ENCODE peak calls at places on chromosomes 3 and 15, in seven cellular contexts. J is uterus, Y is suprapubic skin, U is mammary epithelial cell, T is HCT116, Q is choroid plexus epithelial cell, I is lower lobe of right lung. V is an unnamed sample.

GRCh38 chr3:70386043-70386442 is 73.6 kb upstream of the MDFIC2 start:
- DNase-seq in T (no peak), U (no peak), J (no peak), I (no peak), Q (no peak), Y (no peak), V (no peak)

GRCh38 chr3:94500146-94500545 is 437.3 kb downstream of the NSUN3 start:
- DNase-seq in U (no peak), T (no peak), I (no peak), Q (no peak), Y (no peak), J (no peak), V (no peak)

GRCh38 chr3:123365450-123366143 is 83.3 kb downstream of the ADCY5 start:
- DNase-seq in J (no peak), Y (no peak), U (peak; percentile 22), I (no peak), Q (peak; percentile 37), T (peak; percentile 33), V (peak; percentile 20)

GRCh38 chr3:66501483-66502266 is 853 bp upstream of the LRIG1 start:
- DNase-seq in I (no peak), Q (no peak), J (no peak), T (no peak), U (no peak), Y (no peak), V (no peak)

GRCh38 chr3:32934150-32934742 is 17.2 kb upstream of the CCR4 start:
- DNase-seq in Y (no peak), I (no peak), T (peak; percentile 12), J (no peak), U (no peak), Q (peak; percentile 41), V (peak; percentile 46)

GRCh38 chr15:77311618-77312398 is 108.1 kb downstream of the PEAK1 start:
- DNase-seq in Q (no peak), I (no peak), U (peak; percentile 39), Y (no peak), J (no peak), T (no peak), V (peak; percentile 21)

GRCh38 chr3:184781801-184782200 is 30.2 kb upstream of the VPS8 start:
- DNase-seq in Q (no peak), J (no peak), T (no peak), I (no peak), U (no peak), Y (no peak), V (no peak)

GRCh38 chr3:14424711-14425573 is 22.5 kb downstream of the SLC6A6 start:
- DNase-seq in I (peak; percentile 63), Q (no peak), T (no peak), J (no peak), U (no peak), Y (no peak), V (no peak)

GRCh38 chr3:120767106-120767505 is 24.6 kb downstream of the GTF2E1 start:
- DNase-seq in U (no peak), I (no peak), Q (peak; percentile 71), J (no peak), Y (no peak), T (no peak), V (no peak)
- TF ChIP-seq CTCF in U (no peak), I (no peak), Q (no peak), J (no peak), Y (no peak), T (no peak), V (no peak)

DNA sequence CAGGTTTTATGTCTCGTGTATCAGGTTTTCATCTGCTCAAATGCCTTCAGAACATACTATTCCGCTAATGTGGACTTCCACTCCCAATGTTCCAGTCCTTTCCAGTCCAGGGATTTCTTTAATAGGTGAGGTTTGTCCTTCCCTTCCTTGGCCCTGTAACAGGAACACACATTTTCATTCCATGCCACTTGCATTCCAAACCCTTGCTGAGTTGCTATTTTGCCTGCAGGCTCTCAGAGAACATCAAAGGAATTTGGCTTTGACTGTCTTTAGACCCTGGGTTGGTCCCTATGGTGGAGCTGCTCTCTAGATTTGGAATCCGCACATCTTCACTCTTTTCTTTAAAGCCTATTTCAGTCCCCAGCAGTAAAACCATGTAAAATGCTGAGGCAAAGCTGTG is 12.3 kb upstream of the ALCAM start:
- DNase-seq in J (no peak), Q (peak; percentile 61), T (no peak), U (no peak), Y (no peak), I (no peak), V (no peak)
- H3K4me3 ChIP-seq in J (no peak overlapping the region), Q (peak overlapping the region; percentile 55), T (no peak overlapping the region), U (no peak overlapping the region), Y (peak overlapping the region; percentile 35), I (peak overlapping the region; percentile 41), V (peak overlapping the region; percentile 38)

GRCh38 chr3:39105687-39106063 is 1.8 kb downstream of the GORASP1 start:
- DNase-seq in Y (no peak), T (no peak), J (no peak), I (no peak), Q (no peak), U (no peak), V (no peak)

GRCh38 chr3:39107874-39108308 is 411 bp downstream of the TTC21A start:
- DNase-seq in U (no peak), J (no peak), Y (no peak), T (no peak), I (no peak), Q (no peak), V (no peak)

GRCh38 chr3:39108309-39108708 is 829 bp downstream of the TTC21A start:
- DNase-seq in I (no peak), J (no peak), Y (no peak), Q (no peak), U (no peak), T (no peak), V (no peak)

GRCh38 chr3:39106281-39107055 is 959 bp downstream of the GORASP1 start:
- DNase-seq in Q (peak; percentile 62), I (no peak), Y (no peak), T (no peak), U (peak; percentile 21), J (no peak), V (peak; percentile 45)

DNA sequence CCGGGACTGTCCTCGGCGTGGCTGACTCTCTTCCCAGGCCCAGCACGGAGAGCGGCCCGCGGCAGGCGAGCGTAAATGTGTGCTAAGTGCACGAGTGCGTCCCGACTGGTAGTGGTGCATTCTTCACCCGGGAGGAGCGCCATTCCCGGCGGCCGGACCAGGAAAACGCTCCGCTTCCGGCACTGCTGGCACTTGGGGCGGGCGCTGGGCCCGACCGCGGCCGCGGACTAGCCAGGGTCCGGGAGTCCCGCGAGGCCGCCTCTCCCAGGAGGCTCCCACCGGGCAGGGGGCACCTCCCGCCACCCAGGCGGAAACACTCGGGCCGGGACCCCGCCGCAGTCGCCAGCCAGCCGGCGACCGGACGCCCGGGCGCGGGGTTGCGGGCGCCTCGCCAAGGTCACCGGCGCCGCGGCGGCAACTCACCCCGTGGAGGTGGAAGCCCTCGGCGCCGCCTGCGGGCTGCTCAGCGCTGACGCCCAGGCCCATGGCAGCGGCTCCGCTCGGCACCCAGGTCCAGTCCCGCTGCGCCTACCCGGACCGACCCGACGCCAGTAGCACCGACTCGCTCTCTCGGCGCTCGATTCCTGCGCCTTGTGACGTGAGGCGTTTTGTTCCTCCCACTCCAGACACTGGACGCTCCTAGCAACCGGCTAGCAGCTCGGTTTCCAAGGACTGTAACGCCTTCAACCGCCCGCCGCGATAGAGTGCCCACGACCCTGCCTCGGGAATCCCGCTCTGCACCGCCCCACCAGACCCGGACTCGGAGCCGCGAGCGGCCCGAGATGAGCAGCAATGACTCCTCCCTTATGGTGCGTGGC is at the start of the genes GORASP1 and TTC21A:
- DNase-seq in U (peak; percentile 81), J (peak; percentile 91), Q (peak; percentile 90), Y (peak; percentile 93), I (peak; percentile 95), T (peak; percentile 65), V (peak; percentile 85)
- TF ChIP-seq CTCF in U (no peak), J (no peak), Q (no peak), Y (no peak), I (no peak), T (no peak), V (no peak)

DNA sequence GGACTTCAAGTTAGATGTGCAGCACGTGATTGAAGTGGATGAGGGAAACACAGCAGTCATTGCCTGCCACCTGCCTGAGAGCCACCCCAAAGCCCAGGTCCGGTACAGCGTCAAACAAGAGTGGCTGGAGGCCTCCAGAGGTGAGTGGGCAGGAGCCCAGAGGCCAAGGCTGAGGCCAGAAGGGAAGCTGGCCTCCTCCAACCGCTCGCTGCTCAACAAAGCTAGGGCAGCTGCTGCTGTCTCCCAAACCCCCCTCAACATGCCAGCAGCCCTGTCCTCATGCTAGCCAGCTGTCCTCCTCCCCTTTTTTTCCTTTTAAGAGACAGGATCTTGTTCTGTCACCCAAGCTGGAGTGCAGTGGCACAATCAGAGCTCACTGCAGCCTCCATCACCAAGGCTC is 56.9 kb downstream of the BOC start:
- DNase-seq in Q (no peak), U (no peak), J (no peak), T (no peak), Y (peak; percentile 49), I (no peak), V (no peak)
- H3K4me3 ChIP-seq in Q (no peak overlapping the region), U (no peak overlapping the region), J (no peak overlapping the region), T (no peak overlapping the region), Y (no peak overlapping the region), I (no peak overlapping the region), V (no peak overlapping the region)

DNA sequence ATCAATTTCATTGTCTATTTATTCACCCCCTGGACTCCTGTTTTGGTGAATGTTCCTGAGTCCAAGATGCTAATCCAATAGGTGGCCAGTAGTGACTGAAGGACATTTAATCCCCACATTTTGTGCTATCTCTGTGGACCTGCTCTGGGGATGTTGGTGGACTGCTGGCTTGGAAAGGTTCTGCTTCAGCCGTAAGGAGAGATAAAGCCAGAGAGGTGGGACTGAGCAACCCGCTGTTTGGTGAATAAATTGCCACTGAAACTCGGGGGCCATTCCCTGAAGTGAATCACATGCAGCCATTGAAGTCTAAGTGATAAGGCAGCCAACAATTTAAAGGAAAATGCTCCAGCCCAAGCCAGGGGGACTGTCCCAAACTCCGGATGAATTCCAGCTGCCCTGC is 1.6 kb upstream of the ABHD6 start:
- DNase-seq in I (no peak), T (no peak), Y (no peak), J (no peak), U (no peak), Q (no peak), V (no peak)
- TF ChIP-seq CTCF in I (no peak), T (no peak), Y (no peak), J (no peak), U (no peak), Q (no peak), V (no peak)

DNA sequence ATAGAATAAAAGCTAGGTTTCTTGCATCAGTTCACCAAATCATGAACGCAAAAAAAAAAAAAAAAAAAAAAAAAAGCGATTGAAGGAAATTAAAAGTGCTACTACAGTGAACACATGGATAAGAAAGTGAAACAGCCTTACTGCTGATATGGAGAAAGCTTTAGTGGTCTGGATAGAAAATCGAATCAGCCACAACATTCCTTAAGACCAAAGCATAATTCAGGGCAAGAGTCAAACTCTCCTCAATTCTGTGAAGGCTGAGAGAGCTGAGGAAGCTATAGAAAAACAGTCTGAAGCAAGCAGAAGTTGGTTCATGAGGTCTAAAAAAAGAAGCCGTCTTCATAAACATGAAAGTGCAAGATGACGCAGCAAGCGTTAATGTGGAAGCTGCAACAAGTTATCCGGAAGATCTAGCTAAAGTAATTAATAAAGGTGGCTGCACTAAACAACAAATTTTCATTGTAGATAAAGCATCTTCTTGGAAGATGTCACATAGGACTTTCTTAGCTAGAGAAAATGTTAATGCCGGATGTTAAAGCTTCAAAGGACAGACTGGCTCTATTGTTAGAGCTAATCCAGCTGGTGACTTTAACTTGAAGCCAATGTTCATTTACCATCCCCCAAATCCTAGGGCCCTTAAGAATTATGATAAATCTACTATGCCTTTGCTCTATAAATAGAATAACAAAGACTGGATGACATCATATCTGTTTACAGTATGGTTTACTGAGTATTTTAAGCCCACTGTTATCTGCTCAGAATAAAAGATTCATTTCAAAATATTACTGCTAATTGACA is 19.2 kb downstream of the P3H2 start:
- DNase-seq in T (no peak), Y (no peak), U (no peak), J (no peak), Q (peak; percentile 84), I (no peak), V (peak; percentile 65)
- H3K4me3 ChIP-seq in T (no peak overlapping the region), Y (peak overlapping the region; percentile 15), U (no peak overlapping the region), J (peak overlapping the region; percentile 10), Q (no peak overlapping the region), I (peak overlapping the region; percentile 12), V (peak overlapping the region; percentile 22)

GRCh38 chr15:100525894-100526512 is 2.7 kb downstream of the CERS3 start:
- DNase-seq in I (no peak), T (no peak), U (no peak), J (peak; percentile 75), Y (no peak), Q (no peak), V (no peak)
- TF ChIP-seq CTCF in I (no peak), T (no peak), U (peak; percentile 17), J (no peak), Y (no peak), Q (no peak), V (no peak)